ENCODE peak calls at places on chromosomes 2 and 18, in four cellular contexts. One of them, this sample, is unnamed.

GRCh38 chr2:123518387-123518786 is 506.7 kb upstream of the CNTNAP5 start:
- DNase-seq in ELF-1: no peak
- DNase-seq in AG20443: no peak
- DNase-seq in progenitor cell of endocrine pancreas: no peak
- DNase-seq in this sample: peak

GRCh38 chr2:19651466-19651865 is 250.3 kb downstream of the TTC32 start:
- DNase-seq in ELF-1: no peak
- DNase-seq in AG20443: no peak
- DNase-seq in progenitor cell of endocrine pancreas: no peak
- DNase-seq in this sample: peak

GRCh38 chr2:41989503-41990180 is 58.2 kb upstream of the PKDCC start:
- DNase-seq in ELF-1: peak
- DNase-seq in AG20443: no peak
- DNase-seq in progenitor cell of endocrine pancreas: no peak
- DNase-seq in this sample: no peak

GRCh38 chr2:190202604-190203003 is 117.0 kb downstream of the HIBCH start:
- DNase-seq in ELF-1: no peak
- DNase-seq in AG20443: no peak
- DNase-seq in progenitor cell of endocrine pancreas: no peak
- DNase-seq in this sample: no peak

GRCh38 chr2:3465844-3466481 is 53.4 kb downstream of the ADI1 start:
- DNase-seq in ELF-1: no peak
- DNase-seq in AG20443: peak
- DNase-seq in progenitor cell of endocrine pancreas: no peak
- DNase-seq in this sample: peak

GRCh38 chr2:98569197-98569793 is 39.0 kb downstream of the COA5 start:
- DNase-seq in ELF-1: peak
- DNase-seq in AG20443: peak
- DNase-seq in progenitor cell of endocrine pancreas: peak
- DNase-seq in this sample: peak

GRCh38 chr2:239459581-239459980 is 58.8 kb upstream of the HDAC4 start:
- DNase-seq in ELF-1: no peak
- DNase-seq in AG20443: no peak
- DNase-seq in progenitor cell of endocrine pancreas: no peak
- DNase-seq in this sample: no peak

GRCh38 chr18:62372156-62372555 is 47.0 kb downstream of the TNFRSF11A start:
- DNase-seq in ELF-1: no peak
- DNase-seq in AG20443: no peak
- DNase-seq in progenitor cell of endocrine pancreas: no peak
- DNase-seq in this sample: no peak

GRCh38 chr2:105329197-105329554 is 359 bp downstream of the TGFBRAP1 start:
- DNase-seq in ELF-1: no peak
- DNase-seq in AG20443: no peak
- DNase-seq in progenitor cell of endocrine pancreas: no peak
- DNase-seq in this sample: no peak